ENCODE peak calls at places on chromosomes 12 and 14, in seven cellular contexts. Z is neural progenitor cell, A is kidney epithelial cell, O is esophagus squamous epithelium, X is GM13977, N is B cell, U is ascending aorta. S is an unnamed sample.

GRCh38 chr12:49288412-49288853 is 6.5 kb upstream of the PRPH start:
- DNase-seq in Z (peak; percentile 72), A (no peak), O (no peak), X (peak; percentile 87), N (peak; percentile 67), U (no peak), S (no peak)

GRCh38 chr12:108816652-108817335 is 40.6 kb downstream of the SSH1 start:
- DNase-seq in Z (no peak), A (no peak), O (no peak), X (no peak), N (no peak), U (no peak), S (no peak)

GRCh38 chr12:125305221-125305620 is 240.0 kb downstream of the AACS start:
- DNase-seq in Z (no peak), A (no peak), O (no peak), X (no peak), N (no peak), U (no peak), S (no peak)

GRCh38 chr14:105061428-105062047 is 3.7 kb downstream of the GPR132 start:
- DNase-seq in Z (no peak), A (no peak), O (no peak), X (peak; percentile 75), N (peak; percentile 72), U (no peak), S (no peak)

GRCh38 chr14:75204106-75204505 is 27.7 kb upstream of the TMED10 start:
- DNase-seq in Z (no peak), A (no peak), O (no peak), X (no peak), N (no peak), U (no peak), S (no peak)

GRCh38 chr12:1605129-1606020 is 11.0 kb upstream of the FBXL14 start:
- DNase-seq in Z (peak; percentile 84), A (no peak), O (no peak), X (peak; percentile 57), N (peak; percentile 72), U (peak; percentile 32), S (peak; percentile 85)

GRCh38 chr12:103848132-103848531 is 7.1 kb upstream of the NT5DC3 start:
- DNase-seq in Z (no peak), A (no peak), O (no peak), X (no peak), N (no peak), U (no peak), S (no peak)

GRCh38 chr12:87054225-87054624 is 798.0 kb upstream of the MGAT4C start:
- DNase-seq in Z (no peak), A (no peak), O (no peak), X (no peak), N (no peak), U (no peak), S (no peak)

GRCh38 chr14:69084023-69084422 is 68.9 kb downstream of the DCAF5 start:
- DNase-seq in Z (no peak), A (no peak), O (no peak), X (no peak), N (no peak), U (no peak), S (no peak)

GRCh38 chr12:20423557-20423956 is 55.2 kb downstream of the PDE3A start:
- DNase-seq in Z (peak; percentile 40), A (no peak), O (no peak), X (no peak), N (no peak), U (no peak), S (no peak)

GRCh38 chr14:75442642-75443041 is 14.8 kb downstream of the JDP2 start:
- DNase-seq in Z (no peak), A (no peak), O (no peak), X (no peak), N (no peak), U (no peak), S (peak; percentile 44)

GRCh38 chr12:5745251-5745888 is 199.7 kb downstream of the ANO2 start:
- DNase-seq in Z (peak; percentile 90), A (peak; percentile 18), O (no peak), X (peak; percentile 59), N (no peak), U (no peak), S (no peak)

GRCh38 chr12:25957898-25958253 is 606 bp upstream of the RASSF8 start:
- DNase-seq in Z (no peak), A (no peak), O (no peak), X (no peak), N (no peak), U (no peak), S (no peak)

GRCh38 chr12:7091660-7092228 is 501 bp downstream of the C1R start:
- DNase-seq in Z (no peak), A (no peak), O (no peak), X (no peak), N (no peak), U (no peak), S (peak; percentile 79)

GRCh38 chr12:105418232-105418631 is 87.7 kb downstream of the C12orf75 start:
- DNase-seq in Z (no peak), A (peak; percentile 93), O (no peak), X (no peak), N (no peak), U (no peak), S (no peak)

GRCh38 chr12:32995623-32996022 is 99.0 kb upstream of the PKP2 start:
- DNase-seq in Z (no peak), A (no peak), O (no peak), X (no peak), N (no peak), U (no peak), S (no peak)

GRCh38 chr12:120677765-120678473 is 9.0 kb upstream of the MLEC start:
- DNase-seq in Z (no peak), A (no peak), O (no peak), X (peak; percentile 65), N (peak; percentile 57), U (no peak), S (no peak)

GRCh38 chr12:14284189-14284722 is 81.2 kb upstream of the ATF7IP start:
- DNase-seq in Z (peak; percentile 24), A (no peak), O (no peak), X (peak; percentile 46), N (no peak), U (no peak), S (no peak)

GRCh38 chr12:54277823-54278276 is 2.1 kb downstream of the CBX5 start:
- DNase-seq in Z (no peak), A (no peak), O (no peak), X (no peak), N (no peak), U (no peak), S (no peak)

GRCh38 chr12:52975820-52976573 is 27.1 kb downstream of the KRT18 start:
- DNase-seq in Z (peak; percentile 50), A (no peak), O (no peak), X (no peak), N (no peak), U (no peak), S (no peak)

GRCh38 chr14:52071675-52072074 is 2.8 kb upstream of the NID2 start:
- DNase-seq in Z (peak; percentile 43), A (no peak), O (no peak), X (no peak), N (no peak), U (no peak), S (no peak)
- TF ChIP-seq CTCF in Z (peak; percentile 42), A (peak; percentile 8), O (no peak), X (no peak), N (no peak), U (no peak), S (no peak)

GRCh38 chr14:67892466-67893120 is 73.0 kb downstream of the RAD51B start:
- DNase-seq in Z (no peak), A (no peak), O (no peak), X (no peak), N (no peak), U (no peak), S (no peak)

GRCh38 chr14:67883717-67884116 is 64.1 kb downstream of the RAD51B start:
- DNase-seq in Z (no peak), A (no peak), O (no peak), X (no peak), N (no peak), U (no peak), S (no peak)

GRCh38 chr14:67882973-67883372 is 63.4 kb downstream of the RAD51B start:
- DNase-seq in Z (no peak), A (no peak), O (no peak), X (no peak), N (no peak), U (no peak), S (no peak)

GRCh38 chr14:67886221-67886620 is 66.6 kb downstream of the RAD51B start:
- DNase-seq in Z (no peak), A (no peak), O (no peak), X (no peak), N (no peak), U (no peak), S (no peak)

DNA sequence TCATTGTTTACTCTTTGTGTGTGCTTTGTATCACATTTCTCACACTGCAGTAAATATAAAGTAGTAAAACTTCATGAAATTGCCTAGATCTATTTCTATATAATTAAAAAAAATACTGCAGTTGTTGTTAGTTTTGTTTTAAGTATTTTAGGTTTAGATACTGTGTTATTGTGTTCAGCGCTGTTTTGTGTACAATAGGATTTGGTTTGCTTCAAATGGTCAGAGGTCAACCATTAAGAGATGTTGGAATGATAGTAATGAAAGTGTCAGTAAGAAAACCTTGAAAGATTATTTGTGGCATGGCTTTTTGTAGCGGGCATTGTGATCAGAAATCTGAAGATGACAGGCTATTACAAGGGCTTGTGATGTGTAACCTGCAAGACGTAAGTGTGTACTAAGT is 67.9 kb downstream of the RAD51B start:
- DNase-seq in Z (no peak), A (no peak), O (no peak), X (no peak), N (no peak), U (no peak), S (no peak)
- TF ChIP-seq CTCF in Z (no peak), A (no peak), O (no peak), X (no peak), N (no peak), U (no peak), S (no peak)

DNA sequence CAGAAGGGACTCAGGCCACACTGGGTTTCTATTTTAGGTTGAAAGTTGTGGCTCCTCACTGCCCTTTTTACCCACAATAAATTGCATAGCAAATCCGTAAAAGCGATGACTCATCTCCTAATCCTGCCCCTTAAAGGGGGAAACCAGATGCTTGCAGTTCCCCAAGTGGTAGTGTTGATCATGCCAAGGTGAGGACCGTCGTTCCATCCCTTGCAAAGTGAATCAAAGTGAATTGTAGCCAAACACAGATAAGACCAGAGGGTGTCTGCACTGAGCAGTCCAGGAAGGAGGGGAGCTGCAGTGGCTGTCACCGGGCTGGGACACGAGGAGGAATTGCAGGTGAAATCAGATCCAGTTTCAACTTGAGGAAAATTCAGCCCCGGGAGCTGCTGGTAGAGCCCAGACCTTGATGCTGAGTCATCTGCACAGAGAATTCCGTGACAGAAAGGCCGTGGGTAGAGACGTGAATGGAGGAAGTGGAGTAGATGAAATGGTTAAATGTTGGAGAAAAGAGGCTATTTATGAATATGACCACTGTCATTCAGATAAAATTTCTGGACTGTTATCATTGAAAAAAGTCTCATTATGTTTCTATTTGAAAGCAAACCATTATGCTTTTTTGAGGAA is 44.2 kb upstream of the MMP17 start:
- DNase-seq in Z (no peak), A (no peak), O (no peak), X (peak; percentile 80), N (no peak), U (no peak), S (no peak)
- TF ChIP-seq CTCF in Z (no peak), A (no peak), O (no peak), X (no peak), N (no peak), U (no peak), S (no peak)

DNA sequence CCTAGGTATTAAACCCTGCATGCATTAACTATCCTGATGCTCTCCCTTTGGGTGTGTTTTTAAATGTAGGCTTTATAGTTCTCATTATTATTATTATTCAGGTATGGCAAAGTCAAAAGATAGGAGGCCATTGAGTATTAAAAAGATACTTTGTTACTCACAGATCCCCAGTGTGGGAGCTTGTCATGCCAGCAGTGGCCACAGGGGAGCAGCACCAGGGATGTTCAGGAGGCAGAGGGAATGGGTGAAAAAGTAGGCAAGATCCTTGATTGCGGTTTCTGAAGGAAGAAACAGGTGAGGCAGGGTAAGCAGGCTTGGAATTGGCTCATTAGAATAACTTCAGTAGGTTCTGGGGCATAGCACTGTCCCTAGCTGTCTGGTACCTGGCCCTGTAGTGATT is 382.2 kb downstream of the MED13L start:
- DNase-seq in Z (no peak), A (no peak), O (no peak), X (no peak), N (no peak), U (no peak), S (no peak)
- TF ChIP-seq CTCF in Z (peak; percentile 52), A (peak; percentile 30), O (no peak), X (peak; percentile 38), N (no peak), U (no peak), S (no peak)